ENCODE peak calls at places on chromosomes 3 and 15, in four cellular contexts. Z is IMR-90, G is K562, S is endothelial cell of umbilical vein. N is an unnamed sample. For H3K9me1, the result is how much of the 10 kb centered on the place peaks cover.

GRCh38 chr3:107992976-107993684 is 97.7 kb downstream of the CD47 start:
- DNase-seq in Z (peak), G (no peak), S (no peak), N (no peak)

GRCh38 chr3:47193871-47194859 is 30.3 kb upstream of the SETD2 start:
- DNase-seq in Z (peak), G (no peak), S (no peak), N (no peak)

GRCh38 chr15:25067725-25068309 is 113.0 kb downstream of the SNRPN start:
- DNase-seq in Z (no peak), G (no peak), S (no peak), N (no peak)

GRCh38 chr15:76345880-76346665 is 9.5 kb downstream of the ISL2 start:
- DNase-seq in Z (no peak), G (no peak), S (no peak), N (no peak)

GRCh38 chr3:64691051-64691450 is 3.3 kb upstream of the ADAMTS9 start:
- DNase-seq in Z (peak), G (no peak), S (peak), N (no peak)

GRCh38 chr15:99969261-99969960 is 236.2 kb upstream of the LYSMD4 start:
- DNase-seq in Z (no peak), G (no peak), S (no peak), N (no peak)

GRCh38 chr3:71304684-71305083 is 278.8 kb downstream of the FOXP1 start:
- DNase-seq in Z (peak), G (no peak), S (peak), N (no peak)

GRCh38 chr3:33096103-33096868 is 660 bp downstream of the GLB1 start:
- DNase-seq in Z (peak), G (peak), S (peak), N (no peak)

GRCh38 chr3:149621218-149622005 is 36.4 kb downstream of the WWTR1 start:
- DNase-seq in Z (peak), G (no peak), S (peak), N (no peak)

GRCh38 chr3:145522893-145523651 is 637.9 kb downstream of the PLOD2 start:
- DNase-seq in Z (no peak), G (no peak), S (no peak), N (no peak)

GRCh38 chr15:75042730-75043508 is 19.5 kb downstream of the PPCDC start:
- DNase-seq in Z (peak), G (peak), S (peak), N (no peak)

GRCh38 chr3:64578384-64578783 is 109.4 kb downstream of the ADAMTS9 start:
- DNase-seq in Z (no peak), G (no peak), S (peak), N (no peak)

GRCh38 chr3:129593230-129593594 is 13.3 kb downstream of the PLXND1 start:
- DNase-seq in Z (no peak), G (no peak), S (no peak), N (no peak)
- H3K9me1 ChIP-seq in Z (under half), G (under half), S (under half), N (under half)

GRCh38 chr15:33066584-33066983 is 127.9 kb downstream of the FMN1 start:
- DNase-seq in Z (no peak), G (no peak), S (no peak), N (no peak)

GRCh38 chr15:33068531-33068990 is 126.0 kb downstream of the FMN1 start:
- DNase-seq in Z (no peak), G (no peak), S (no peak), N (peak)

GRCh38 chr15:33069161-33069560 is 125.4 kb downstream of the FMN1 start:
- DNase-seq in Z (no peak), G (no peak), S (no peak), N (no peak)

GRCh38 chr15:33067456-33067855 is 127.1 kb downstream of the FMN1 start:
- DNase-seq in Z (peak), G (no peak), S (no peak), N (no peak)

DNA sequence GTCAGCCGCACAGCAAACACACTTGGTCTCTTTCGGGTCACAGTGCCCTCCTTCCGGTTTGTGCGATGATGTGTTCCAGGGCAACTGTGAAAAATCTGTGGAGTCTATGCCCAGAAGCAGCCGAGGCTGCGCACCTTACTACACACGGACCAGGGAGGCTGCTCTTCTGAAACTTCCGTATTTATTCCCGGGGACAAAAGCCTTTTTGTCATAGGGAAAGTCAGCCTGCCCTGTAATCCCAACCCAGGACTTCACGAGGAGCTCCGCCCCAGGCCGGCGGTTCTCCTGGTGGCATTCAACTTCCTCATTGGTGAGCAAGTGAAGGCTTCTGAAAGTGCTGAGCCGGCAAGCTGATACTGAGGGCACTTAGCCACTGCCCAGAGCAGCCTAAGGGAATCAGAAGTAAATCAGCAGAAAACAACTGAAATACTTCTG is 126.5 kb downstream of the FMN1 start:
- DNase-seq in Z (no peak), G (no peak), S (no peak), N (no peak)
- H3K9ac ChIP-seq in Z (peak), G (no peak), S (no peak), N (peak)

DNA sequence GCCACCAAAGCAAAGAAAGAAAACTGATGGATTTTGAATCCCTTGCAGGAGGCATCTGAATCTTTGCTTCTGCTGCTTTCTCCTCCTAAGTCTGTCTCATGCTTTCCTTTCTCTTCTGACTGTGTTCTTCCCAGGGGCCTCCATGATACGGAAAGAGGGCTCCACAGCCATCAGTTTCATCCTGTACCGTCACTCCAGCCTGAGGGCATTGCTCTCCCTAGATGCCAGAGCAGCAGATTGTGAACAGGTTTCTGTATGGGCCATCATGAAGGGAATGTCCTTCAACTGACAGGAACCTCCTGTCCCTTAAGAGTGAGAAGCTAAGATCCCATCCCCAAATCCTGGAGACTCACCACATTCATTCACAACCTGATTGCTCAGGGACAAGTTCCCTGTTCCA is 59.2 kb downstream of the KBTBD12 start:
- DNase-seq in Z (no peak), G (no peak), S (no peak), N (no peak)
- H3K9me1 ChIP-seq in Z (under half), G (under half), S (under half), N (under half)

GRCh38 chr3:158771018-158771350 is 30.9 kb upstream of the MFSD1 start:
- DNase-seq in Z (no peak), G (no peak), S (no peak), N (no peak)

GRCh38 chr3:158769519-158770253 is 32.2 kb upstream of the MFSD1 start:
- DNase-seq in Z (no peak), G (no peak), S (no peak), N (no peak)

GRCh38 chr3:158770254-158771017 is 31.4 kb upstream of the MFSD1 start:
- DNase-seq in Z (peak), G (no peak), S (peak), N (no peak)

GRCh38 chr3:158768361-158768787 is 33.5 kb upstream of the MFSD1 start:
- DNase-seq in Z (peak), G (peak), S (peak), N (no peak)

GRCh38 chr3:158768881-158769518 is 32.9 kb upstream of the MFSD1 start:
- DNase-seq in Z (peak), G (no peak), S (peak), N (no peak)
- H3K9ac ChIP-seq in Z (peak), G (no peak), S (no peak), N (no peak)

GRCh38 chr3:135172191-135172869 is 377.3 kb downstream of the EPHB1 start:
- DNase-seq in Z (no peak), G (no peak), S (no peak), N (no peak)

GRCh38 chr3:135166266-135166825 is 371.3 kb downstream of the EPHB1 start:
- DNase-seq in Z (no peak), G (no peak), S (no peak), N (no peak)

GRCh38 chr3:135170732-135171131 is 375.7 kb downstream of the EPHB1 start:
- DNase-seq in Z (no peak), G (no peak), S (no peak), N (no peak)

GRCh38 chr3:135169651-135170050 is 374.6 kb downstream of the EPHB1 start:
- DNase-seq in Z (no peak), G (no peak), S (no peak), N (no peak)

GRCh38 chr3:135168822-135169221 is 373.8 kb downstream of the EPHB1 start:
- DNase-seq in Z (no peak), G (no peak), S (no peak), N (no peak)
- H3K9me1 ChIP-seq in Z (under half), G (under half), S (under half), N (under half)

DNA sequence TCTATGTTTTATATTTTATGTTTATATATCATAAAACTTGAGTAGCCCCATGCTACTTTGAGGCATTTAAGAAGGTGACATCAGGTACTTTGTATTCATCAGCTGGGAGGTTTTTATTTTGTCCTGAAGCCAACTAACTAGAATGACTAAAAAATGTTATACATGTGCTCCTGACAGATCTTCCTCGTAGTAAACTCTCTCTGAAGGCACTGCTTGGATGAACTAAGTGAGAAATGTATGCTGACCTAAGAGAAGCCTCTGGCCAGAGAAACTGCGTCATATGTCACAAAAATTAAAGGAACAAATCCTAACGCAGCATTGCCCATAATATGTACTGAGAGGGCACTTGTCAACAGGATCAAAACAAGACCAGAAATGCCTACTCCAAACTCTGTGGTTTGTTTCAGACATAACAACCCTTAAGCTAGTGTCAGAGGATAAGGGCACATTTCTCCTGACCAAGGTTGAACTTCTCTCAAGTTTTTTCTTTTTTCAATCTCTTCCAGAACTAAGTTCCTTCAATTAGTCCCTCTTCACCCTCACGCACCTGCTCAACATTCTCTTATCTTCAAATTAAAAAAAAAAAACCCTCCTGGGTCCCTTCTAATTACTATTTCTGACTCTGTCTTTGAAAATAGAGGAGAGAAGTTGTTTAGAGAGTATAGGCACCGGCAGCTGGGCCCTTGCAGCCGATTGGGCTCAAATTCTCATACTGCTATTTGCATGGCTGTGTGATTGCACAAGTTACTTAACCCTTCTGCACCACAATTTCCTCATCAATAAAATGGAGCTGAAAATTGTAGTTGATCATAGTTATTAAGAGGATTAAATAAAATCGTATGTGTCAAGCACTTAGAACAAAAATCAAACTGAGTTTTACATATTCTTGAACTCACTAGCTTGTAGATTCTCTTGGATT is 159.0 kb downstream of the FRMD5 start:
- DNase-seq in Z (peak), G (no peak), S (peak), N (no peak)
- H3K9ac ChIP-seq in Z (no peak), G (no peak), S (no peak), N (no peak)

GRCh38 chr15:65612616-65612946 is 1.6 kb upstream of the INTS14 start:
- DNase-seq in Z (peak), G (no peak), S (no peak), N (no peak)
- H3K9me1 ChIP-seq in Z (under half), G (under half), S (under half), N (under half)

GRCh38 chr3:98969295-98969694 is 67.8 kb upstream of the DCBLD2 start:
- DNase-seq in Z (no peak), G (no peak), S (no peak), N (no peak)

GRCh38 chr3:98966862-98967554 is 65.5 kb upstream of the DCBLD2 start:
- DNase-seq in Z (no peak), G (no peak), S (peak), N (no peak)

GRCh38 chr3:98967758-98968157 is 66.3 kb upstream of the DCBLD2 start:
- DNase-seq in Z (no peak), G (no peak), S (peak), N (no peak)

GRCh38 chr3:98968347-98968746 is 66.9 kb upstream of the DCBLD2 start:
- DNase-seq in Z (no peak), G (no peak), S (peak), N (no peak)

GRCh38 chr3:98968824-98969223 is 67.3 kb upstream of the DCBLD2 start:
- DNase-seq in Z (no peak), G (no peak), S (no peak), N (no peak)
- H3K9ac ChIP-seq in Z (no peak), G (no peak), S (no peak), N (no peak)

GRCh38 chr3:125322166-125322565 is 53.0 kb downstream of the ZNF148 start:
- DNase-seq in Z (peak), G (no peak), S (no peak), N (no peak)
- H3K9me1 ChIP-seq in Z (under half), G (under half), S (under half), N (under half)

N was measured in keratinocyte.